ENCODE peak calls at places on chromosomes 16 and 17, in four cellular contexts. L, M, E and A are unnamed samples.

GRCh38 chr17:75980188-75981018 is 1.4 kb downstream of the TEN1 start:
- DNase-seq in L (no peak), M (no peak), E (no peak), A (no peak)

GRCh38 chr16:46908540-46909372 is 24.6 kb downstream of the GPT2 start:
- DNase-seq in L (peak; percentile 71), M (no peak), E (peak; percentile 69), A (peak; percentile 71)

GRCh38 chr17:32157225-32157624 is 14.9 kb downstream of the RHOT1 start:
- DNase-seq in L (no peak), M (no peak), E (no peak), A (no peak)

GRCh38 chr16:85522842-85523601 is 90.1 kb upstream of the GSE1 start:
- DNase-seq in L (no peak), M (no peak), E (no peak), A (no peak)

GRCh38 chr17:35747540-35748017 is 5.5 kb downstream of the GAS2L2 start:
- DNase-seq in L (peak; percentile 86), M (peak; percentile 17), E (peak; percentile 83), A (peak; percentile 54)

GRCh38 chr17:46053911-46054534 is 55.0 kb downstream of the STH start:
- DNase-seq in L (peak; percentile 43), M (no peak), E (no peak), A (no peak)

GRCh38 chr16:64627781-64628180 is 494.1 kb downstream of the CDH11 start:
- DNase-seq in L (no peak), M (no peak), E (no peak), A (no peak)

GRCh38 chr16:15973460-15973859 is 24.0 kb downstream of the ABCC1 start:
- DNase-seq in L (no peak), M (no peak), E (no peak), A (no peak)

GRCh38 chr17:3892095-3892998 is 506 bp downstream of the CAMKK1 start:
- DNase-seq in L (peak; percentile 88), M (no peak), E (peak; percentile 61), A (peak; percentile 19)

GRCh38 chr16:86466695-86467406 is 43.5 kb upstream of the FOXF1 start:
- DNase-seq in L (no peak), M (no peak), E (no peak), A (no peak)

GRCh38 chr16:24539850-24540484 is 601 bp downstream of the RBBP6 start:
- DNase-seq in L (peak; percentile 52), M (no peak), E (no peak), A (no peak)

GRCh38 chr16:9362050-9362449 is 270.6 kb downstream of the HAPSTR1 start:
- DNase-seq in L (no peak), M (no peak), E (no peak), A (peak; percentile 20)

GRCh38 chr17:32794533-32795246 is 82.2 kb downstream of the MYO1D start:
- DNase-seq in L (no peak), M (no peak), E (peak; percentile 24), A (peak; percentile 87)

GRCh38 chr17:21008992-21009671 is 33.7 kb downstream of the USP22 start:
- DNase-seq in L (no peak), M (no peak), E (no peak), A (no peak)

DNA sequence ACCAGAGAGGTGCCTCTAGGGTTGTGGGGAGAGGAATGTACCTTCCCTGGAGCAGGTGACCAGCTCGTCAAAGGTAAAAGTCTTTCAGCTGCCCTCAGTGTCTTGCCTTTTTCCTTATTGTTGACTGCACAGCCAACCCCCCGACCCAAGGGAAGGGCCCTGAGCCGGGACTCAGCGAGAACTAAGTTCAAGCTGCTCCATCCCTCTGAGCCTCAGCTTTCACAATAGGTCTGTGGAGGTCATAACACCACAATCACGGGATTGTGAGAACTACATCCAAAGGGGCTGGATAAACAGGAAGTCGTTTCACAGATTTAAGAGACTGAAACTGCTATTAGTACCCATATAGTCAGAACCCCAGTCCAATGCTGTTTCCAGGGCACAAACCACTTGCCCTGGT is 2.6 kb upstream of the KRT36 start:
- DNase-seq in L (no peak), M (no peak), E (no peak), A (no peak)
- TF ChIP-seq CHD4 in L (no peak), M (no peak), E (no peak), A (no peak)

GRCh38 chr16:11367483-11367906 is 22.2 kb downstream of the RMI2 start:
- DNase-seq in L (no peak), M (no peak), E (peak; percentile 13), A (no peak)

GRCh38 chr16:11372924-11373306 is 27.7 kb downstream of the RMI2 start:
- DNase-seq in L (no peak), M (no peak), E (no peak), A (no peak)

GRCh38 chr16:11370084-11370931 is 25.0 kb downstream of the RMI2 start:
- DNase-seq in L (no peak), M (peak; percentile 57), E (no peak), A (peak; percentile 78)

GRCh38 chr16:11374255-11374654 is 29.0 kb downstream of the RMI2 start:
- DNase-seq in L (no peak), M (no peak), E (no peak), A (no peak)

GRCh38 chr16:11372073-11372923 is 27.0 kb downstream of the RMI2 start:
- DNase-seq in L (no peak), M (no peak), E (peak; percentile 9), A (no peak)
- TF ChIP-seq CHD4 in L (no peak), M (no peak), E (no peak), A (no peak)

DNA sequence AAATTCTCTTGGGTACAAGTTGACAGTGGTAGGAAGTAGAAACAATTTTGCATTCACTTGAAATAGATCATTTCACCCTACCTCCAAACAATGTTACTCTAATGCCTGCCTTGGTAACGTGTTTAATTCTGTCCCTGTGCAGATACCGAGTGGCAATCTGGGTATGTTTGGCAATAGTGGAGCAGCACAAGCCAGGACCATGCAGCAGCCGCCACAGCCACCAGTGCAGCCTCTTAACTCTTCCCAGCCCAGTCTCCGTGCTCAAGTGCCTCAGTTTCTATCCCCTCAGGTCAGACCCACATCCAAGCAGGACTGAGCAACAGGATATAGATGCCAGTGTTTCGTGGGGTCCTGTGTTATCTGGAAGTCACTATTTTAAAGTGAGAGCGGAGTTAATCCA is 49.3 kb downstream of the TMC6 start:
- DNase-seq in L (no peak), M (no peak), E (no peak), A (no peak)
- TF ChIP-seq CHD4 in L (no peak), M (no peak), E (no peak), A (no peak)

GRCh38 chr17:81350320-81350686 is 45.0 kb upstream of the BAHCC1 start:
- DNase-seq in L (no peak), M (no peak), E (no peak), A (no peak)

GRCh38 chr17:81347437-81347836 is 47.8 kb upstream of the BAHCC1 start:
- DNase-seq in L (no peak), M (no peak), E (no peak), A (no peak)

GRCh38 chr17:81349397-81350319 is 45.6 kb upstream of the BAHCC1 start:
- DNase-seq in L (no peak), M (no peak), E (peak; percentile 86), A (peak; percentile 79)

GRCh38 chr17:81346908-81347349 is 48.3 kb upstream of the BAHCC1 start:
- DNase-seq in L (no peak), M (no peak), E (no peak), A (no peak)

GRCh38 chr17:81348097-81349055 is 46.9 kb upstream of the BAHCC1 start:
- DNase-seq in L (no peak), M (no peak), E (no peak), A (no peak)
- TF ChIP-seq CHD4 in L (no peak), M (no peak), E (no peak), A (no peak)

GRCh38 chr17:77498056-77498785 is 357.5 kb downstream of the SEC14L1 start:
- DNase-seq in L (no peak), M (no peak), E (no peak), A (no peak)

GRCh38 chr17:77496401-77496801 is 355.6 kb downstream of the SEC14L1 start:
- DNase-seq in L (no peak), M (no peak), E (no peak), A (no peak)

GRCh38 chr17:77498875-77499698 is 358.3 kb downstream of the SEC14L1 start:
- DNase-seq in L (no peak), M (no peak), E (no peak), A (no peak)

GRCh38 chr17:77496831-77497577 is 356.2 kb downstream of the SEC14L1 start:
- DNase-seq in L (no peak), M (no peak), E (no peak), A (no peak)

GRCh38 chr17:77497578-77497934 is 356.8 kb downstream of the SEC14L1 start:
- DNase-seq in L (no peak), M (no peak), E (no peak), A (no peak)
- TF ChIP-seq CHD4 in L (no peak), M (no peak), E (no peak), A (no peak)

GRCh38 chr17:47712330-47713023 is 18.5 kb downstream of the TBKBP1 start:
- DNase-seq in L (no peak), M (no peak), E (no peak), A (no peak)

GRCh38 chr17:47715669-47716325 is 17.2 kb upstream of the TBX21 start:
- DNase-seq in L (no peak), M (no peak), E (no peak), A (no peak)

GRCh38 chr17:47716381-47716780 is 16.7 kb upstream of the TBX21 start:
- DNase-seq in L (no peak), M (no peak), E (no peak), A (no peak)

GRCh38 chr17:47714773-47715396 is 18.2 kb upstream of the TBX21 start:
- DNase-seq in L (no peak), M (peak; percentile 67), E (no peak), A (no peak)

GRCh38 chr17:47713980-47714689 is 18.9 kb upstream of the TBX21 start:
- DNase-seq in L (no peak), M (no peak), E (no peak), A (no peak)
- TF ChIP-seq CHD4 in L (no peak), M (no peak), E (no peak), A (no peak)

GRCh38 chr16:81641403-81642106 is 137.5 kb upstream of the PLCG2 start:
- DNase-seq in L (no peak), M (no peak), E (no peak), A (no peak)
- TF ChIP-seq CHD4 in L (no peak), M (no peak), E (no peak), A (no peak)